ENCODE peak calls at places on chromosomes 5 and 9, in six cellular contexts. S is GM19239; O is endothelial cell; F is stimulated activated CD4-positive, alpha-beta T cell treated with anti-CD3 and anti-CD28 coated beads, Interleukin-12 subunit alpha, Interleukin-12 subunit beta, amount 100 ng/mL, for 4 hours; G is heart left ventricle; J is H54. X is an unnamed sample.

GRCh38 chr9:130276121-130276520 is 10.6 kb downstream of the HMCN2 start:
- DNase-seq in S (no peak), J (no peak), G (no peak), O (no peak), F (no peak), X (no peak)

GRCh38 chr5:174046558-174046957 is 1.1 kb downstream of the NSG2 start:
- DNase-seq in O (no peak), J (no peak), S (no peak), G (no peak), F (no peak), X (no peak)

GRCh38 chr5:168304349-168304748 is 12.9 kb downstream of the WWC1 start:
- DNase-seq in F (no peak), S (no peak), J (no peak), G (no peak), O (no peak), X (no peak)

GRCh38 chr5:138582959-138583358 is 7.8 kb upstream of the HSPA9 start:
- DNase-seq in F (no peak), O (no peak), G (no peak), J (no peak), S (no peak), X (no peak)

GRCh38 chr9:27353405-27354229 is 56.7 kb upstream of the EQTN start:
- DNase-seq in G (no peak), O (no peak), J (no peak), F (no peak), S (peak; percentile 42), X (no peak)

GRCh38 chr9:125910286-125910685 is 163.1 kb downstream of the PBX3 start:
- DNase-seq in S (no peak), G (no peak), J (no peak), F (no peak), O (no peak), X (no peak)

GRCh38 chr5:133006653-133007052 is 19.7 kb downstream of the ZCCHC10 start:
- DNase-seq in F (no peak), O (no peak), S (no peak), G (no peak), J (no peak), X (no peak)

GRCh38 chr9:132069046-132069898 is 10.4 kb downstream of the MED27 start:
- DNase-seq in J (no peak), S (no peak), O (no peak), F (no peak), G (no peak), X (no peak)

GRCh38 chr5:15887072-15887471 is 292.5 kb downstream of the MARCHF11 start:
- DNase-seq in J (no peak), O (no peak), F (no peak), G (no peak), S (no peak), X (no peak)

GRCh38 chr9:36163049-36163839 is 5.9 kb upstream of the CCIN start:
- DNase-seq in F (no peak), G (peak; percentile 82), J (no peak), O (peak; percentile 47), S (no peak), X (no peak)

GRCh38 chr5:174271316-174271715 is 225.8 kb downstream of the NSG2 start:
- DNase-seq in O (no peak), F (no peak), G (no peak), J (no peak), S (no peak), X (no peak)

GRCh38 chr5:44875661-44876250 is 67.0 kb downstream of the MRPS30 start:
- DNase-seq in G (no peak), S (peak; percentile 14), F (peak; percentile 8), O (no peak), J (peak; percentile 56), X (no peak)

GRCh38 chr9:93110400-93110855 is 14.4 kb downstream of the CARD19 start:
- DNase-seq in J (no peak), G (peak; percentile 60), F (no peak), O (no peak), S (no peak), X (no peak)

GRCh38 chr9:133684461-133685361 is 48.5 kb downstream of the DBH start:
- DNase-seq in G (peak; percentile 57), J (no peak), S (no peak), F (no peak), O (no peak), X (no peak)

X was measured in right atrium auricular region.